ENCODE peak calls at places on chromosomes 7 and 10, in seven cellular contexts. R is AG04449; P is naive B cell; V is mesothelial cell of epicardium; O is LNCaP clone FGC; W is AML-193; M is CD4-positive, alpha-beta memory T cell. I is an unnamed sample.

GRCh38 chr10:21423850-21424249 is 101.6 kb downstream of the SKIDA1 start:
- DNase-seq in R (no peak), O (no peak), M (no peak), V (no peak), W (no peak), P (no peak), I (no peak)

GRCh38 chr10:74995806-74996205 is 115.7 kb upstream of the SAMD8 start:
- DNase-seq in O (no peak), W (no peak), M (no peak), R (no peak), V (no peak), P (no peak), I (no peak)

GRCh38 chr10:130179640-130180039 is 43.4 kb downstream of the GLRX3 start:
- DNase-seq in R (peak), P (no peak), M (peak), W (peak), V (no peak), O (no peak), I (no peak)

GRCh38 chr10:126216221-126216701 is 172.0 kb downstream of the ADAM12 start:
- DNase-seq in V (no peak), M (no peak), O (no peak), R (peak), P (no peak), W (no peak), I (no peak)

GRCh38 chr7:102472126-102473041 is 6.3 kb downstream of the POLR2J start:
- DNase-seq in P (no peak), W (no peak), R (no peak), O (no peak), V (no peak), M (no peak), I (no peak)

GRCh38 chr10:112183329-112184051 is at the start of gene GPAM:
- DNase-seq in V (peak), W (peak), O (peak), P (peak), R (peak), M (peak), I (peak)

GRCh38 chr7:156160811-156161210 is 348.5 kb upstream of the SHH start:
- DNase-seq in W (no peak), O (no peak), R (no peak), M (no peak), P (no peak), V (no peak), I (no peak)

GRCh38 chr7:116984917-116985316 is 31.6 kb downstream of the ST7 start:
- DNase-seq in R (no peak), O (peak), P (no peak), V (no peak), W (peak), M (peak), I (no peak)

GRCh38 chr10:115941247-115941840 is 331.7 kb downstream of the GFRA1 start:
- DNase-seq in V (no peak), R (no peak), W (no peak), M (no peak), P (no peak), O (no peak), I (no peak)

GRCh38 chr10:74488907-74489306 is 337.5 kb upstream of the KAT6B start:
- DNase-seq in V (no peak), P (no peak), M (no peak), W (no peak), R (no peak), O (no peak), I (no peak)

GRCh38 chr7:110119883-110120581 is 970.9 kb upstream of the LRRN3 start:
- DNase-seq in M (no peak), R (no peak), W (no peak), P (no peak), O (no peak), V (no peak), I (peak)

GRCh38 chr10:58781873-58782488 is 269.3 kb downstream of the BICC1 start:
- DNase-seq in W (peak), R (no peak), P (no peak), O (peak), M (no peak), V (no peak), I (no peak)

GRCh38 chr7:104980969-104981670 is 32.9 kb upstream of the KMT2E start:
- DNase-seq in M (peak), W (peak), R (no peak), P (peak), O (no peak), V (no peak), I (no peak)

GRCh38 chr7:47518827-47519226 is 63.1 kb downstream of the TNS3 start:
- DNase-seq in R (no peak), P (no peak), M (no peak), O (no peak), W (no peak), V (no peak), I (peak)